ENCODE peak calls at places on chromosomes 13 and 19, in ten cellular contexts. One of them, this sample, is unnamed.

GRCh38 chr13:33169273-33169980 is 116.1 kb downstream of the STARD13 start:
- DNase-seq in NCI-H2029: no peak
- DNase-seq in colonic mucosa: no peak
- DNase-seq in pons: no peak
- DNase-seq in HTR-8/SVneo: no peak
- DNase-seq in iris pigment epithelial cell: peak; percentile 94
- DNase-seq in stimulated activated CD8-positive, alpha-beta memory T cell treated with anti-CD3 and anti-CD28 coated beads, Interleukin-15, amount 100 ng/mL, for 48 hours: no peak
- DNase-seq in posterior cingulate gyrus: no peak
- DNase-seq in fibroblast of mammary gland: peak; percentile 90
- DNase-seq in T-helper 1 cell: no peak
- DNase-seq in this sample: no peak

GRCh38 chr13:95708390-95708774 is 31.4 kb downstream of the DNAJC3 start:
- DNase-seq in pons: no peak
- DNase-seq in colonic mucosa: no peak
- DNase-seq in NCI-H2029: no peak
- DNase-seq in iris pigment epithelial cell: no peak
- DNase-seq in HTR-8/SVneo: no peak
- DNase-seq in posterior cingulate gyrus: no peak
- DNase-seq in T-helper 1 cell: no peak
- DNase-seq in fibroblast of mammary gland: no peak
- DNase-seq in stimulated activated CD8-positive, alpha-beta memory T cell treated with anti-CD3 and anti-CD28 coated beads, Interleukin-15, amount 100 ng/mL, for 48 hours: no peak
- DNase-seq in this sample: no peak

GRCh38 chr19:2275588-2276428 is 6.2 kb downstream of the PEAK3 start:
- DNase-seq in NCI-H2029: no peak
- DNase-seq in pons: no peak
- DNase-seq in posterior cingulate gyrus: no peak
- DNase-seq in iris pigment epithelial cell: no peak
- DNase-seq in fibroblast of mammary gland: no peak
- DNase-seq in HTR-8/SVneo: no peak
- DNase-seq in stimulated activated CD8-positive, alpha-beta memory T cell treated with anti-CD3 and anti-CD28 coated beads, Interleukin-15, amount 100 ng/mL, for 48 hours: no peak
- DNase-seq in T-helper 1 cell: no peak
- DNase-seq in colonic mucosa: peak; percentile 53
- DNase-seq in this sample: peak; percentile 59

GRCh38 chr19:47445937-47446402 is 25.7 kb downstream of the SLC8A2 start:
- DNase-seq in NCI-H2029: peak; percentile 31
- DNase-seq in fibroblast of mammary gland: no peak
- DNase-seq in posterior cingulate gyrus: peak; percentile 89
- DNase-seq in iris pigment epithelial cell: peak; percentile 20
- DNase-seq in colonic mucosa: peak; percentile 27
- DNase-seq in T-helper 1 cell: peak; percentile 55
- DNase-seq in stimulated activated CD8-positive, alpha-beta memory T cell treated with anti-CD3 and anti-CD28 coated beads, Interleukin-15, amount 100 ng/mL, for 48 hours: no peak
- DNase-seq in pons: no peak
- DNase-seq in HTR-8/SVneo: no peak
- DNase-seq in this sample: peak; percentile 43

GRCh38 chr19:13063461-13064091 is 39.1 kb downstream of the LYL1 start:
- DNase-seq in colonic mucosa: no peak
- DNase-seq in HTR-8/SVneo: no peak
- DNase-seq in fibroblast of mammary gland: no peak
- DNase-seq in pons: peak; percentile 55
- DNase-seq in T-helper 1 cell: no peak
- DNase-seq in NCI-H2029: no peak
- DNase-seq in iris pigment epithelial cell: no peak
- DNase-seq in stimulated activated CD8-positive, alpha-beta memory T cell treated with anti-CD3 and anti-CD28 coated beads, Interleukin-15, amount 100 ng/mL, for 48 hours: no peak
- DNase-seq in posterior cingulate gyrus: no peak
- DNase-seq in this sample: no peak

GRCh38 chr19:54418030-54418929 is 3.0 kb downstream of the TTYH1 start:
- DNase-seq in T-helper 1 cell: no peak
- DNase-seq in iris pigment epithelial cell: peak; percentile 62
- DNase-seq in colonic mucosa: no peak
- DNase-seq in stimulated activated CD8-positive, alpha-beta memory T cell treated with anti-CD3 and anti-CD28 coated beads, Interleukin-15, amount 100 ng/mL, for 48 hours: no peak
- DNase-seq in HTR-8/SVneo: no peak
- DNase-seq in pons: no peak
- DNase-seq in posterior cingulate gyrus: peak; percentile 83
- DNase-seq in fibroblast of mammary gland: no peak
- DNase-seq in NCI-H2029: no peak
- DNase-seq in this sample: no peak

GRCh38 chr13:31982540-31982939 is 49.0 kb upstream of the FRY start:
- DNase-seq in NCI-H2029: peak; percentile 89
- DNase-seq in HTR-8/SVneo: peak; percentile 45
- DNase-seq in colonic mucosa: peak; percentile 54
- DNase-seq in fibroblast of mammary gland: peak; percentile 97
- DNase-seq in T-helper 1 cell: no peak
- DNase-seq in posterior cingulate gyrus: no peak
- DNase-seq in pons: peak; percentile 37
- DNase-seq in iris pigment epithelial cell: peak; percentile 99
- DNase-seq in stimulated activated CD8-positive, alpha-beta memory T cell treated with anti-CD3 and anti-CD28 coated beads, Interleukin-15, amount 100 ng/mL, for 48 hours: no peak
- DNase-seq in this sample: peak; percentile 45

GRCh38 chr13:113840541-113841354 is 23.1 kb downstream of the GAS6 start:
- DNase-seq in iris pigment epithelial cell: no peak
- DNase-seq in HTR-8/SVneo: no peak
- DNase-seq in T-helper 1 cell: no peak
- DNase-seq in pons: peak; percentile 82
- DNase-seq in stimulated activated CD8-positive, alpha-beta memory T cell treated with anti-CD3 and anti-CD28 coated beads, Interleukin-15, amount 100 ng/mL, for 48 hours: no peak
- DNase-seq in posterior cingulate gyrus: peak; percentile 76
- DNase-seq in fibroblast of mammary gland: no peak
- DNase-seq in NCI-H2029: no peak
- DNase-seq in colonic mucosa: no peak
- DNase-seq in this sample: no peak

GRCh38 chr13:99496322-99497142 is 4.7 kb upstream of the TM9SF2 start:
- DNase-seq in NCI-H2029: peak; percentile 1
- DNase-seq in HTR-8/SVneo: no peak
- DNase-seq in posterior cingulate gyrus: no peak
- DNase-seq in colonic mucosa: peak; percentile 73
- DNase-seq in pons: peak; percentile 88
- DNase-seq in stimulated activated CD8-positive, alpha-beta memory T cell treated with anti-CD3 and anti-CD28 coated beads, Interleukin-15, amount 100 ng/mL, for 48 hours: peak; percentile 61
- DNase-seq in fibroblast of mammary gland: peak; percentile 88
- DNase-seq in iris pigment epithelial cell: no peak
- DNase-seq in T-helper 1 cell: peak; percentile 31
- DNase-seq in this sample: peak; percentile 76

GRCh38 chr13:19864018-19864338 is 529 bp upstream of the ZMYM5 start:
- DNase-seq in stimulated activated CD8-positive, alpha-beta memory T cell treated with anti-CD3 and anti-CD28 coated beads, Interleukin-15, amount 100 ng/mL, for 48 hours: peak; percentile 34
- DNase-seq in pons: peak; percentile 72
- DNase-seq in HTR-8/SVneo: no peak
- DNase-seq in posterior cingulate gyrus: no peak
- DNase-seq in NCI-H2029: peak; percentile 15
- DNase-seq in colonic mucosa: peak; percentile 72
- DNase-seq in T-helper 1 cell: peak; percentile 39
- DNase-seq in fibroblast of mammary gland: peak; percentile 77
- DNase-seq in iris pigment epithelial cell: peak; percentile 85
- DNase-seq in this sample: peak; percentile 76

This sample was measured in transverse colon.